ENCODE peak calls at places on chromosomes 3 and 15, in seven cellular contexts. P, C, Y, F, L, I and Z are unnamed samples.

GRCh38 chr15:97037080-97037479 is 706.6 kb downstream of the NR2F2 start:
- DNase-seq in P (no peak), C (no peak), Y (no peak), F (no peak), L (no peak), I (no peak), Z (no peak)

GRCh38 chr3:133792171-133792763 is 13.3 kb upstream of the SRPRB start:
- DNase-seq in P (no peak), C (no peak), Y (no peak), F (no peak), L (no peak), I (no peak), Z (peak; percentile 39)

GRCh38 chr3:149603126-149604074 is 54.4 kb downstream of the WWTR1 start:
- DNase-seq in P (no peak), C (no peak), Y (no peak), F (no peak), L (no peak), I (no peak), Z (no peak)

GRCh38 chr3:4512895-4513616 is 19.9 kb downstream of the ITPR1 start:
- DNase-seq in P (no peak), C (no peak), Y (peak; percentile 95), F (peak; percentile 40), L (no peak), I (no peak), Z (no peak)

GRCh38 chr3:29281265-29282228 is 676 bp downstream of the RBMS3 start:
- DNase-seq in P (no peak), C (no peak), Y (no peak), F (no peak), L (no peak), I (peak; percentile 63), Z (no peak)

GRCh38 chr15:56052389-56053045 is 59.1 kb upstream of the NEDD4 start:
- DNase-seq in P (no peak), C (peak; percentile 16), Y (peak; percentile 13), F (peak; percentile 19), L (no peak), I (no peak), Z (peak; percentile 57)

GRCh38 chr3:72890166-72890925 is 2.5 kb downstream of the GXYLT2 start:
- DNase-seq in P (no peak), C (no peak), Y (peak; percentile 11), F (no peak), L (no peak), I (no peak), Z (no peak)

GRCh38 chr15:92843819-92844218 is 56.3 kb upstream of the CHD2 start:
- DNase-seq in P (no peak), C (no peak), Y (no peak), F (no peak), L (no peak), I (no peak), Z (no peak)

GRCh38 chr3:149726716-149727407 is 25.4 kb downstream of the COMMD2 start:
- DNase-seq in P (no peak), C (no peak), Y (no peak), F (no peak), L (no peak), I (peak; percentile 40), Z (no peak)

GRCh38 chr3:4956743-4957142 is 22.5 kb upstream of the BHLHE40 start:
- DNase-seq in P (no peak), C (no peak), Y (no peak), F (no peak), L (no peak), I (no peak), Z (no peak)

GRCh38 chr3:102906837-102907236 is 472.0 kb downstream of the ZPLD1 start:
- DNase-seq in P (no peak), C (no peak), Y (no peak), F (no peak), L (no peak), I (no peak), Z (no peak)

GRCh38 chr15:47983533-47983932 is 137.3 kb upstream of the SLC24A5 start:
- DNase-seq in P (no peak), C (no peak), Y (no peak), F (no peak), L (no peak), I (no peak), Z (no peak)

GRCh38 chr3:123286308-123287023 is 84.7 kb downstream of the SEC22A start:
- DNase-seq in P (peak; percentile 82), C (peak; percentile 79), Y (peak; percentile 48), F (peak; percentile 61), L (peak; percentile 84), I (no peak), Z (peak; percentile 31)

GRCh38 chr3:109118584-109118983 is 650 bp upstream of the MORC1 start:
- DNase-seq in P (no peak), C (no peak), Y (no peak), F (no peak), L (no peak), I (no peak), Z (no peak)

DNA sequence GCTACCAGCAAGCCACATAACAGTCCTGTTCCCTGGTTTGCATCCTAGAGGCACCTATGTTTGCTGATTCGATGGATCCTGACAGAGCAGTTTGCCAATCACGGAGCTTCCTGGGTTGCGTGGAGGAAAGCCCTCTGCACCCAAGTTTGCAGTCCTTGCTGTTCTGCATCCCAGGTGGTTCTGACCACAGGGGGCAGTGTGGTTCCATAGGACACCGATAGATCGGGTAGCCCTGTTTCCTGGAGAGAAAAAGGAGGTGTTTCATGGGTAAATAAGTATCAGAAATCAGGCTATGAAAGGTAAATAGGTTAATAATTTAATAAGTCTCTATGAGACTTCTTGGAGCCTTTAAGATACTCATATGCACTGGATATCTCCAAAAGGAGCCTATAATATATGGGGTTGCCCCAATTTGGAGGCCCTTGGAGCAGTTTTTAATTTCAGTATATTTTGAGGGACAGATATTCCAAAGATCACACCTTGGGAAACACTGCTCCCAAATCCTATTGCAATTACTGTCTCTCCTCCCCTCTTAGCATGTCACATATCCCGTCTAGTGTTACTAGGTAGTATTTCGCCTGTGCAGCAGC is 194.6 kb upstream of the TPM1 start:
- DNase-seq in P (peak; percentile 88), C (peak; percentile 41), Y (peak; percentile 44), F (peak; percentile 76), L (peak; percentile 87), I (no peak), Z (peak; percentile 53)
- TF ChIP-seq SP1 in P (no peak), C (no peak), Y (no peak), F (no peak), L (no peak), I (no peak), Z (no peak)

GRCh38 chr3:66414846-66415245 is 86.0 kb downstream of the LRIG1 start:
- DNase-seq in P (no peak), C (no peak), Y (no peak), F (no peak), L (no peak), I (no peak), Z (no peak)

GRCh38 chr3:66415867-66416428 is 84.9 kb downstream of the LRIG1 start:
- DNase-seq in P (no peak), C (no peak), Y (no peak), F (no peak), L (no peak), I (no peak), Z (no peak)

GRCh38 chr3:66418432-66419052 is 82.3 kb downstream of the LRIG1 start:
- DNase-seq in P (no peak), C (no peak), Y (no peak), F (no peak), L (no peak), I (no peak), Z (no peak)

GRCh38 chr3:66419053-66419440 is 81.8 kb downstream of the LRIG1 start:
- DNase-seq in P (no peak), C (no peak), Y (no peak), F (no peak), L (no peak), I (no peak), Z (no peak)

GRCh38 chr3:66416556-66417304 is 84.1 kb downstream of the LRIG1 start:
- DNase-seq in P (no peak), C (no peak), Y (no peak), F (no peak), L (no peak), I (no peak), Z (no peak)
- TF ChIP-seq SP1 in P (no peak), C (no peak), Y (no peak), F (no peak), L (no peak), I (no peak), Z (no peak)

DNA sequence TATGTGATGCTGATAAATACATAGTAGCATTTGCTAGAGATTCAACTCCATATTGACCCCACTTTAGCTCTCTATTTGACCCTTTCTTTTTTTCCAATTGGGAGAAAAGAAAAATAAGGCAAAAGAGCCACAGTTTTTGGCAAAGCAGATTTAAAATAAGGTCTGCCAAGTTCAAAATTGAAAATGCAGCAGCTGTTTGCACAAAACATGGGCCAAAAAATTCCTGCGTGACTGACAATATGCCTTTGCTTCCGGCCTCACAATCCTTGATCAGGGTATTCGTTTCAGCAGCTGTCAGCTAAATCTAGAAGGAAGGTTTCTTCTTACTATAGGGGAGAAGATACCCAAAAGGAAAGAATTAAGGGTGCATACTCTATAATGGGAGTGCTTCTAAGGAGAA is 563.5 kb upstream of the CCDC54 start:
- DNase-seq in P (no peak), C (no peak), Y (no peak), F (no peak), L (no peak), I (no peak), Z (no peak)
- TF ChIP-seq SP1 in P (no peak), C (no peak), Y (no peak), F (no peak), L (no peak), I (no peak), Z (no peak)

GRCh38 chr15:52010633-52011595 is 8.1 kb upstream of the MAPK6 start:
- DNase-seq in P (no peak), C (no peak), Y (peak; percentile 39), F (no peak), L (no peak), I (peak; percentile 68), Z (peak; percentile 48)

GRCh38 chr15:52006702-52007340 is 12.2 kb upstream of the MAPK6 start:
- DNase-seq in P (no peak), C (no peak), Y (no peak), F (no peak), L (no peak), I (peak; percentile 83), Z (no peak)

GRCh38 chr15:52005748-52006701 is 13.0 kb upstream of the MAPK6 start:
- DNase-seq in P (no peak), C (no peak), Y (peak; percentile 70), F (no peak), L (no peak), I (peak; percentile 97), Z (no peak)

GRCh38 chr15:52008326-52008697 is 10.7 kb upstream of the MAPK6 start:
- DNase-seq in P (no peak), C (no peak), Y (no peak), F (no peak), L (no peak), I (no peak), Z (no peak)

DNA sequence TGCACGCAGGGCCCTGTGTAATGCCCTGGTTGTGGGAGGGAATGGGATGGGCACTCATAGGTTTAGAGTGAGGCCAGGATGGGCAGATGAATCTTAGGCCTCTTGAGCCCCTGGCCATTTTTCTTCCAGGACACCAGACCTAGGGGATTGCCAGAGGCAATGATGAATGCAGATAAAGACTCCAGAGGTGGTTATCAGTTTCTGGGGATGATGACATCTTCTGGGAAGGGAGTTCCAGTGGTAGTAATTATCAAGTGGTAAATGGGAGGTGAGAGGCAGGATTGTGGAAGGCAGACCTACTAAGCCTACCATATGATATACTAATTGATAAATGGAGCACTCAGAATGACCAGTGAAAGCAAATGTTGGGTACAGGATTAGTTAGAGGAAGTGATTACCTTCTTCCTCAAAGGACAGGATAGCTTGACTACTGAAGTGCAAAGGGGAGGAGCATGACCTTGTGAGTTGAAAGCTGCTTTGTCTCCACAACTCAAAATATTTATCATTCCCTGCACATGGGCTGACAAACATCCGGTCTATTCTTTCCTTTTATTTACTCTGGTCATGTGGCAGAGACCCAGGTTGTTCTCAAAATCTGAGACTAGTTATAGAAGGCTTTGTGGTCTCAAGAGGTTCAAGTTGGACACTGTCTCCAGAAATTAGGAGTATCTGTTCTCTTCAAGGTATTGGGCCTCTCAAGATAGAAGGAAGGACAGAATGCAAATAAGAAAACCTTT is 10.2 kb upstream of the MAPK6 start:
- DNase-seq in P (no peak), C (no peak), Y (peak; percentile 97), F (no peak), L (no peak), I (peak; percentile 80), Z (no peak)
- TF ChIP-seq SP1 in P (no peak), C (no peak), Y (peak; percentile 30), F (no peak), L (no peak), I (no peak), Z (no peak)